ENCODE peak calls at places on chromosomes 7 and 10, in eight cellular contexts. N is HFF-Myc; F is NCI-H2081; T is putamen; G is NCI-H774; S is activated CD4-positive, alpha-beta T cell treated with anti-CD3 and anti-CD28 coated beads, Interleukin-2, amount 50 U/mL, for 48 hours; O is PC-3; V is substantia nigra. P is an unnamed sample.

GRCh38 chr10:21530168-21530567 is 3.9 kb upstream of the MLLT10 start:
- DNase-seq in N (no peak), F (no peak), T (no peak), G (no peak), S (no peak), O (no peak), V (no peak), P (no peak)

GRCh38 chr7:23539494-23539907 is 7.7 kb upstream of the TRA2A start:
- DNase-seq in N (no peak), F (no peak), T (no peak), G (no peak), S (no peak), O (no peak), V (no peak), P (peak; percentile 55)

GRCh38 chr7:11212080-11212711 is 238.5 kb downstream of the PHF14 start:
- DNase-seq in N (peak; percentile 51), F (no peak), T (peak; percentile 73), G (peak; percentile 57), S (peak; percentile 38), O (peak; percentile 71), V (peak; percentile 2), P (peak; percentile 66)

GRCh38 chr10:92690211-92691041 is 671 bp downstream of the HHEX start:
- DNase-seq in N (no peak), F (no peak), T (peak; percentile 27), G (no peak), S (peak; percentile 77), O (peak; percentile 55), V (no peak), P (no peak)

GRCh38 chr10:82925547-82925946 is 1050.6 kb downstream of the NRG3 start:
- DNase-seq in N (no peak), F (no peak), T (peak; percentile 34), G (no peak), S (no peak), O (no peak), V (no peak), P (peak; percentile 25)

GRCh38 chr10:60955321-60955720 is 11.3 kb upstream of the RHOBTB1 start:
- DNase-seq in N (no peak), F (no peak), T (no peak), G (no peak), S (no peak), O (no peak), V (no peak), P (no peak)

GRCh38 chr10:108598320-108598695 is 1325.0 kb downstream of the XPNPEP1 start:
- DNase-seq in N (no peak), F (no peak), T (no peak), G (no peak), S (no peak), O (no peak), V (no peak), P (no peak)

GRCh38 chr7:84251183-84251845 is 56.7 kb upstream of the SEMA3A start:
- DNase-seq in N (peak; percentile 69), F (no peak), T (no peak), G (no peak), S (no peak), O (peak; percentile 89), V (no peak), P (no peak)

GRCh38 chr7:38748056-38748610 is 117.0 kb upstream of the AMPH start:
- DNase-seq in N (no peak), F (no peak), T (peak; percentile 17), G (no peak), S (no peak), O (peak; percentile 54), V (no peak), P (no peak)

GRCh38 chr10:100631192-100631591 is 95.4 kb downstream of the HIF1AN start:
- DNase-seq in N (no peak), F (no peak), T (no peak), G (no peak), S (no peak), O (no peak), V (no peak), P (no peak)

GRCh38 chr10:112949128-112949823 is 771 bp upstream of the TCF7L2 start:
- DNase-seq in N (no peak), F (no peak), T (peak; percentile 34), G (no peak), S (no peak), O (no peak), V (no peak), P (no peak)

GRCh38 chr7:87575521-87575920 is 25.2 kb downstream of the ABCB1 start:
- DNase-seq in N (no peak), F (no peak), T (no peak), G (no peak), S (no peak), O (peak; percentile 48), V (no peak), P (no peak)

GRCh38 chr10:50387736-50388081 is 136.4 kb upstream of the ASAH2 start:
- DNase-seq in N (no peak), F (no peak), T (no peak), G (no peak), S (no peak), O (no peak), V (no peak), P (no peak)

GRCh38 chr7:36742911-36743775 is 18.8 kb upstream of the AOAH start:
- DNase-seq in N (no peak), F (no peak), T (peak; percentile 23), G (no peak), S (no peak), O (no peak), V (no peak), P (no peak)

GRCh38 chr10:62056660-62057059 is 155.2 kb downstream of the ARID5B start:
- DNase-seq in N (no peak), F (no peak), T (no peak), G (no peak), S (no peak), O (peak; percentile 70), V (no peak), P (no peak)

GRCh38 chr10:112792487-112793196 is 157.4 kb upstream of the TCF7L2 start:
- DNase-seq in N (no peak), F (no peak), T (peak; percentile 15), G (no peak), S (no peak), O (no peak), V (no peak), P (no peak)

GRCh38 chr7:56105508-56105907 is 768 bp downstream of the CHCHD2 start:
- DNase-seq in N (peak; percentile 37), F (peak; percentile 1), T (no peak), G (peak; percentile 5), S (peak; percentile 28), O (peak; percentile 49), V (no peak), P (peak; percentile 49)

GRCh38 chr7:93475811-93476210 is 98.7 kb downstream of the CALCR start:
- DNase-seq in N (no peak), F (no peak), T (no peak), G (no peak), S (no peak), O (no peak), V (no peak), P (no peak)

GRCh38 chr7:28301148-28301641 is 111.1 kb upstream of the CREB5 start:
- DNase-seq in N (no peak), F (no peak), T (no peak), G (no peak), S (no peak), O (peak; percentile 38), V (no peak), P (no peak)

GRCh38 chr10:36766921-36767320 is 358.5 kb upstream of the ANKRD30A start:
- DNase-seq in N (no peak), F (no peak), T (peak; percentile 76), G (no peak), S (no peak), O (no peak), V (peak; percentile 28), P (no peak)

GRCh38 chr10:8420182-8420581 is 365.7 kb downstream of the GATA3 start:
- DNase-seq in N (no peak), F (no peak), T (no peak), G (no peak), S (no peak), O (no peak), V (no peak), P (no peak)

GRCh38 chr10:85934586-85934985 is 432.0 kb downstream of the GRID1 start:
- DNase-seq in N (no peak), F (no peak), T (no peak), G (no peak), S (no peak), O (no peak), V (no peak), P (no peak)

GRCh38 chr10:123757853-123758252 is 91.7 kb downstream of the GPR26 start:
- DNase-seq in N (no peak), F (no peak), T (no peak), G (no peak), S (no peak), O (no peak), V (no peak), P (no peak)

GRCh38 chr7:7272294-7272693 is 90.0 kb downstream of the C1GALT1 start:
- DNase-seq in N (no peak), F (no peak), T (no peak), G (no peak), S (no peak), O (peak; percentile 13), V (no peak), P (no peak)

GRCh38 chr7:68250143-68250542 is 1253.5 kb downstream of the TYW1 start:
- DNase-seq in N (no peak), F (no peak), T (no peak), G (no peak), S (no peak), O (no peak), V (no peak), P (no peak)

GRCh38 chr7:142777318-142777717 is 6.5 kb downstream of the PRSS2 start:
- DNase-seq in N (no peak), F (no peak), T (no peak), G (no peak), S (no peak), O (no peak), V (no peak), P (no peak)

GRCh38 chr7:676246-676971 is 50.1 kb upstream of the DNAAF5 start:
- DNase-seq in N (no peak), F (no peak), T (peak; percentile 69), G (no peak), S (no peak), O (no peak), V (no peak), P (no peak)

GRCh38 chr7:35975851-35976454 is 175.1 kb downstream of the SEPTIN7 start:
- DNase-seq in N (peak; percentile 64), F (peak; percentile 75), T (peak; percentile 69), G (peak; percentile 54), S (peak; percentile 29), O (peak; percentile 84), V (peak; percentile 29), P (peak; percentile 81)

GRCh38 chr7:43076606-43077005 is 35.8 kb upstream of the HECW1 start:
- DNase-seq in N (no peak), F (no peak), T (no peak), G (no peak), S (no peak), O (no peak), V (no peak), P (no peak)

GRCh38 chr10:98486421-98486820 is 39.7 kb upstream of the HPS1 start:
- DNase-seq in N (peak; percentile 63), F (no peak), T (no peak), G (no peak), S (no peak), O (peak; percentile 36), V (no peak), P (no peak)

GRCh38 chr10:119859422-119860258 is 13.0 kb downstream of the MCMBP start:
- DNase-seq in N (no peak), F (peak; percentile 26), T (no peak), G (no peak), S (no peak), O (peak; percentile 65), V (no peak), P (peak; percentile 59)